ENCODE peak calls at places on chromosomes 5 and 9, in six cellular contexts. B, Y, I, G, V and E are unnamed samples.

GRCh38 chr9:35920004-35920658 is 10.8 kb downstream of the SPAAR start:
- DNase-seq in B (no peak), Y (peak), I (no peak), G (no peak), V (no peak), E (no peak)

GRCh38 chr9:134236001-134236421 is 71.6 kb upstream of the RNU6ATAC start:
- DNase-seq in B (no peak), Y (peak), I (no peak), G (peak), V (no peak), E (no peak)

GRCh38 chr5:132998553-132998952 is 27.8 kb downstream of the ZCCHC10 start:
- DNase-seq in B (no peak), Y (no peak), I (no peak), G (no peak), V (no peak), E (no peak)

GRCh38 chr9:1354066-1354465 is 303.9 kb downstream of the DMRT2 start:
- DNase-seq in B (no peak), Y (no peak), I (no peak), G (no peak), V (no peak), E (no peak)

GRCh38 chr5:170337055-170337454 is 39.5 kb upstream of the LCP2 start:
- DNase-seq in B (no peak), Y (no peak), I (peak), G (no peak), V (no peak), E (no peak)

GRCh38 chr9:13603916-13604315 is 324.4 kb upstream of the MPDZ start:
- DNase-seq in B (no peak), Y (no peak), I (no peak), G (no peak), V (no peak), E (no peak)

GRCh38 chr5:88888799-88889164 is 5.8 kb upstream of the MEF2C start:
- DNase-seq in B (no peak), Y (no peak), I (no peak), G (no peak), V (no peak), E (no peak)

GRCh38 chr9:75551866-75552265 is 338.6 kb upstream of the PCSK5 start:
- DNase-seq in B (no peak), Y (peak), I (no peak), G (no peak), V (no peak), E (no peak)

GRCh38 chr5:95631265-95631957 is 11.5 kb downstream of the GPR150 start:
- DNase-seq in B (no peak), Y (peak), I (no peak), G (peak), V (no peak), E (no peak)

GRCh38 chr9:92385953-92386352 is 18.4 kb downstream of the OGN start:
- DNase-seq in B (peak), Y (peak), I (no peak), G (no peak), V (no peak), E (peak)

GRCh38 chr9:37905776-37906175 is 1.8 kb upstream of the SLC25A51 start:
- DNase-seq in B (no peak), Y (no peak), I (no peak), G (no peak), V (no peak), E (no peak)

GRCh38 chr9:96618209-96619108 is 1.2 kb downstream of the CDC14B start:
- DNase-seq in B (no peak), Y (peak), I (peak), G (peak), V (no peak), E (peak)

GRCh38 chr5:122180863-122181519 is 51.6 kb downstream of the ZNF474 start:
- DNase-seq in B (no peak), Y (peak), I (no peak), G (peak), V (no peak), E (no peak)

GRCh38 chr9:114112778-114113585 is 13.9 kb upstream of the KIF12 start:
- DNase-seq in B (peak), Y (peak), I (no peak), G (peak), V (no peak), E (no peak)

GRCh38 chr9:77826621-77827020 is 178.5 kb upstream of the GNA14 start:
- DNase-seq in B (no peak), Y (no peak), I (no peak), G (peak), V (no peak), E (no peak)

GRCh38 chr9:77830618-77831285 is 182.6 kb upstream of the GNA14 start:
- DNase-seq in B (no peak), Y (peak), I (no peak), G (peak), V (no peak), E (no peak)

GRCh38 chr9:77832647-77833046 is 184.5 kb upstream of the GNA14 start:
- DNase-seq in B (no peak), Y (no peak), I (no peak), G (no peak), V (no peak), E (no peak)

GRCh38 chr9:77827104-77827784 is 179.1 kb upstream of the GNA14 start:
- DNase-seq in B (no peak), Y (no peak), I (no peak), G (no peak), V (no peak), E (no peak)

DNA sequence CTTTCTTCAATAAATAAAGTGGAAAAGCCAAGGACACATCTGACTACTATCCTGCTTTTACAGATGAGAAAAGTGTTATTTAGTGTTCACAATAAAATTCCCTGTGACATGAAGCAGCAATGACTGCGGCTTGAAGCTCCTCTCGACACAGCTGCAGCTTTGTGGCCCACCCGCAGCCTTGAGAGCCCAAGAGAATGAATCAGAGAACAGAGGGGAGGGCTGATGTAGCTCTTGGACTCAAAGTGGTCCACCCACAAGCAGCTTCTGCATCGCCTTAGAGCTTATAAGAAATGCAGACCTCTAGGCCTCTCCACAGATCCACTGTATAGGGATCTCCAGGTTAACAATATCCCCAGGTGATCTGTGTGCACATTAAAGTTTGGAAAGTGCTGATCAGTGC is 181.3 kb upstream of the GNA14 start:
- DNase-seq in B (no peak), Y (no peak), I (no peak), G (no peak), V (no peak), E (no peak)
- TF ChIP-seq EZH2 in B (no peak), Y (no peak), I (no peak), G (no peak), V (no peak), E (no peak)

DNA sequence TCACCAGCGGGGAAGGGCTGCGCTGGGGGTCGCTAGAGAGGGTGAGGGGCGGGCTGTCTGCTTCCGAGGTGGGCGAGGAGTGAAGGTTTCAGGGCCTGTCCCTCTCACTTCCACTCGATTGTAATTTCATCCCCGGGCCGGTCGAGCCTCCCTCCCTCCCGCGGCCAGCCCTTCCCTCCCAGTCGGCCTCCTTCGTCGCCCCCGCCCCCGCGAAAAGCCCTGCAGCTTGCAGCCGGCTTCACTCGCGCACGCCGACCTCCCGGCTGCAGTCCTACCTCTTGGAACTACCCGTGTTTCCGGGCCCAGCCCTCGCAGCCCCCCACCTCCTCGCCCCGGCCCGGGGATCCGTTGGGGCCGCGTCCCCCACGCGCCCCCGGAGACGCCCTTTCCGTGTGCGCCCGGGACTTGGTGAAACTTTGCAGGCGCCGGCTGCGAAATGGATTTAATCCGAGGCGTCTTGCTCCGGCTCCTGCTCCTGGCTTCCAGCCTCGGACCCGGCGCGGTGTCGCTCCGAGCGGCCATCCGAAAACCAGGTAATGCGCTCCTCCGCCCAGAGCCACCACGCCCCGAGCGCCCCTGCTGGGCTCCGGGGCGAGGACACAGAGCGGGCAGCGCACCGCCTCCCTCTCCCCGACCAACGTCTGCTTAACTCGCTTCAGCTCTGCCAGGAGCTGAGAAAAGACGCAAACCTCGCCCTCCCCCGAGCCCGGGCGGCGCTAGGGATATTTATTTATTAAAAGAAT is at the start of gene EGFLAM:
- DNase-seq in B (no peak), Y (peak), I (peak), G (peak), V (no peak), E (no peak)
- TF ChIP-seq EZH2 in B (peak), Y (no peak), I (peak), G (peak), V (no peak), E (no peak)

GRCh38 chr5:139845846-139846681 is 50.5 kb downstream of the PSD2 start:
- DNase-seq in B (no peak), Y (no peak), I (no peak), G (no peak), V (no peak), E (no peak)
- TF ChIP-seq EZH2 in B (no peak), Y (no peak), I (peak), G (no peak), V (no peak), E (no peak)

GRCh38 chr5:155728857-155729683 is 597.9 kb upstream of the SGCD start:
- DNase-seq in B (no peak), Y (peak), I (peak), G (peak), V (no peak), E (no peak)
- TF ChIP-seq EZH2 in B (peak), Y (no peak), I (peak), G (no peak), V (no peak), E (no peak)